ENCODE peak calls at places on chromosomes 2 and 18, in eight cellular contexts. N is lung, U is endodermal cell, A is fibroblast of pulmonary artery, Q is kidney, P is WERI-Rb-1, O is mucosa of descending colon, K is tibial nerve. R is an unnamed sample.

GRCh38 chr2:153354406-153354805 is 124.2 kb downstream of the RPRM start:
- DNase-seq in N (no peak), U (no peak), A (peak; percentile 0), Q (no peak), P (no peak), O (no peak), K (no peak), R (no peak)

GRCh38 chr2:157231476-157231875 is 26.0 kb upstream of the GALNT5 start:
- DNase-seq in N (no peak), U (no peak), A (no peak), Q (no peak), P (no peak), O (no peak), K (no peak), R (peak; percentile 16)

GRCh38 chr2:187050409-187050998 is 201.5 kb upstream of the ZSWIM2 start:
- DNase-seq in N (no peak), U (no peak), A (no peak), Q (no peak), P (no peak), O (no peak), K (no peak), R (peak; percentile 4)

GRCh38 chr2:126905991-126906390 is 7.3 kb downstream of the TEX51 start:
- DNase-seq in N (no peak), U (peak; percentile 17), A (no peak), Q (peak; percentile 12), P (no peak), O (no peak), K (no peak), R (no peak)

GRCh38 chr18:43303376-43303775 is 26.1 kb upstream of the SYT4 start:
- DNase-seq in N (no peak), U (no peak), A (no peak), Q (no peak), P (no peak), O (no peak), K (no peak), R (no peak)

GRCh38 chr18:76993085-76993382 is 139.5 kb downstream of the MBP start:
- DNase-seq in N (no peak), U (no peak), A (no peak), Q (no peak), P (no peak), O (no peak), K (no peak), R (no peak)

GRCh38 chr2:127674241-127675209 is 805 bp downstream of the LIMS2 start:
- DNase-seq in N (no peak), U (peak; percentile 77), A (no peak), Q (peak; percentile 84), P (no peak), O (no peak), K (no peak), R (no peak)

GRCh38 chr2:20164734-20165242 is 60.1 kb downstream of the SDC1 start:
- DNase-seq in N (no peak), U (peak; percentile 25), A (peak; percentile 48), Q (no peak), P (no peak), O (no peak), K (no peak), R (peak; percentile 37)

GRCh38 chr2:158414538-158414937 is 42.0 kb downstream of the CCDC148 start:
- DNase-seq in N (no peak), U (no peak), A (peak; percentile 42), Q (no peak), P (no peak), O (no peak), K (no peak), R (peak; percentile 65)

GRCh38 chr18:22789600-22789999 is 143.5 kb upstream of the RBBP8 start:
- DNase-seq in N (no peak), U (no peak), A (no peak), Q (no peak), P (no peak), O (no peak), K (no peak), R (no peak)

GRCh38 chr2:12589802-12590320 is 126.9 kb upstream of the TRIB2 start:
- DNase-seq in N (no peak), U (peak; percentile 60), A (no peak), Q (no peak), P (no peak), O (no peak), K (no peak), R (no peak)

GRCh38 chr2:20781656-20782265 is 41.1 kb downstream of the LDAH start:
- DNase-seq in N (no peak), U (peak; percentile 77), A (peak; percentile 14), Q (no peak), P (peak; percentile 47), O (no peak), K (no peak), R (peak; percentile 25)

GRCh38 chr2:8682719-8683667 is 1.1 kb downstream of the ID2 start:
- DNase-seq in N (peak; percentile 63), U (peak; percentile 55), A (peak; percentile 53), Q (peak; percentile 77), P (peak; percentile 39), O (peak; percentile 62), K (peak; percentile 43), R (peak; percentile 70)

GRCh38 chr2:80496770-80497169 is 192.2 kb upstream of the LRRTM1 start:
- DNase-seq in N (no peak), U (no peak), A (peak; percentile 67), Q (no peak), P (no peak), O (no peak), K (no peak), R (peak; percentile 67)

GRCh38 chr2:30903326-30903725 is 96.1 kb upstream of the CAPN13 start:
- DNase-seq in N (no peak), U (no peak), A (no peak), Q (no peak), P (no peak), O (no peak), K (no peak), R (no peak)

GRCh38 chr2:237627463-237628321 is at the start of gene LRRFIP1:
- DNase-seq in N (no peak), U (peak; percentile 77), A (no peak), Q (peak; percentile 83), P (peak; percentile 53), O (peak; percentile 53), K (no peak), R (peak; percentile 8)

GRCh38 chr2:55338268-55338667 is 69.2 kb upstream of the MTIF2 start:
- DNase-seq in N (no peak), U (no peak), A (peak; percentile 10), Q (no peak), P (no peak), O (no peak), K (no peak), R (peak; percentile 7)

GRCh38 chr18:57518533-57518932 is 68.0 kb downstream of the FECH start:
- DNase-seq in N (no peak), U (peak; percentile 7), A (no peak), Q (no peak), P (no peak), O (no peak), K (no peak), R (no peak)

GRCh38 chr2:85772841-85773491 is 19.2 kb downstream of the ATOH8 start:
- DNase-seq in N (no peak), U (no peak), A (no peak), Q (no peak), P (no peak), O (no peak), K (no peak), R (peak; percentile 21)

GRCh38 chr18:21735452-21736015 is 5.1 kb upstream of the MIB1 start:
- DNase-seq in N (peak; percentile 54), U (peak; percentile 85), A (peak; percentile 57), Q (no peak), P (no peak), O (peak; percentile 85), K (no peak), R (peak; percentile 49)

GRCh38 chr18:10409041-10409440 is 45.4 kb upstream of the APCDD1 start:
- DNase-seq in N (no peak), U (no peak), A (no peak), Q (no peak), P (no peak), O (no peak), K (no peak), R (no peak)

GRCh38 chr2:163808406-163808805 is 72.6 kb upstream of the FIGN start:
- DNase-seq in N (no peak), U (peak; percentile 57), A (peak; percentile 4), Q (no peak), P (no peak), O (no peak), K (no peak), R (no peak)
- TF ChIP-seq CTCF in N (no peak), U (peak; percentile 60), A (no peak), Q (no peak), P (no peak), O (no peak), K (no peak), R (no peak)

GRCh38 chr2:190545756-190546385 is 11.3 kb upstream of the NEMP2 start:
- DNase-seq in N (no peak), U (no peak), A (peak; percentile 56), Q (no peak), P (no peak), O (no peak), K (no peak), R (peak; percentile 32)
- H3K4me3 ChIP-seq in N (no peak overlapping the region), U (no peak overlapping the region), A (peak overlapping the region; percentile 38), Q (no peak overlapping the region), P (no peak overlapping the region), O (no peak overlapping the region), K (peak overlapping the region; percentile 33), R (no peak overlapping the region)

DNA sequence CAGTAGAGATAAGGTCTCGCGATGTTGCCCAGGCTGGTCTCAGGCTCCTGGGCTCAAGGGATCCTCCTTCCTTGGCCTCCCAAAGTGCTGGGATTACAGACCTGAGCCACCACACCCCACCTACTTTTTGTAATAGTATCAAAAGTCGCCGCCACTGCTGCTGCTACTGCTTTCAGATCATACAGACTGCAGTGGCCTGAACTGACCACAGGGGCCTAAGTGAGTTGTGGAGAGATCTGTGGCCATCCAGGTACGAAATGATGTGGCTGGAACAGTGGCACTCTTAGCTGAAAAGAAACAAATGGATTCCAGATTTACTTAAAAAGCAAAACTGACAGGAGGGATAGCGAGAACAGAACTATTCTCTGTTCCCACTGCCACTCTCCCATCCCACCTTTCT is 32.9 kb upstream of the POMC start:
- DNase-seq in N (no peak), U (peak; percentile 68), A (no peak), Q (no peak), P (peak; percentile 36), O (no peak), K (no peak), R (no peak)
- TF ChIP-seq CTCF in N (no peak), U (peak; percentile 52), A (peak; percentile 28), Q (no peak), P (peak; percentile 33), O (no peak), K (no peak), R (peak; percentile 26)

GRCh38 chr2:239300871-239301742 is 99.7 kb downstream of the HDAC4 start:
- DNase-seq in N (no peak), U (peak; percentile 44), A (no peak), Q (peak; percentile 73), P (no peak), O (peak; percentile 52), K (no peak), R (no peak)
- H3K4me3 ChIP-seq in N (no peak overlapping the region), U (no peak overlapping the region), A (no peak overlapping the region), Q (no peak overlapping the region), P (no peak overlapping the region), O (no peak overlapping the region), K (peak overlapping the region; percentile 40), R (peak overlapping the region; percentile 49)

R was measured in fibroblast of the aortic adventitia.